ENCODE peak calls at places on chromosomes 4 and X, in six cellular contexts. One of them, this sample, is unnamed.

GRCh38 chr4:182126567-182126966 is 116.6 kb upstream of the TENM3 start:
- DNase-seq in IMR-90: peak; percentile 60
- DNase-seq in mesendoderm: no peak
- DNase-seq in neuronal stem cell: no peak
- DNase-seq in mesenchymal stem cell: no peak
- DNase-seq in H1: no peak
- DNase-seq in this sample: no peak

GRCh38 chr4:73197220-73197619 is 61.4 kb downstream of the ANKRD17 start:
- DNase-seq in IMR-90: peak; percentile 33
- DNase-seq in H1: no peak
- DNase-seq in mesenchymal stem cell: peak; percentile 24
- DNase-seq in mesendoderm: no peak
- DNase-seq in neuronal stem cell: no peak
- DNase-seq in this sample: no peak

GRCh38 chrX:1401611-1402430 is 9.9 kb upstream of the SLC25A6 start:
- DNase-seq in H1: no peak
- DNase-seq in mesendoderm: no peak
- DNase-seq in neuronal stem cell: no peak
- DNase-seq in IMR-90: no peak
- DNase-seq in mesenchymal stem cell: no peak
- DNase-seq in this sample: no peak

GRCh38 chrX:45517090-45517973 is 316.7 kb upstream of the DIPK2B start:
- DNase-seq in mesenchymal stem cell: peak; percentile 56
- DNase-seq in IMR-90: peak; percentile 83
- DNase-seq in mesendoderm: peak; percentile 61
- DNase-seq in neuronal stem cell: no peak
- DNase-seq in H1: no peak
- DNase-seq in this sample: no peak

GRCh38 chr4:79584352-79584751 is 176.3 kb upstream of the GK2 start:
- DNase-seq in mesendoderm: no peak
- DNase-seq in H1: no peak
- DNase-seq in IMR-90: no peak
- DNase-seq in mesenchymal stem cell: no peak
- DNase-seq in neuronal stem cell: no peak
- DNase-seq in this sample: no peak

GRCh38 chrX:135556055-135556454 is 35.6 kb downstream of the INTS6L start:
- DNase-seq in mesenchymal stem cell: no peak
- DNase-seq in neuronal stem cell: no peak
- DNase-seq in H1: no peak
- DNase-seq in mesendoderm: no peak
- DNase-seq in IMR-90: no peak
- DNase-seq in this sample: no peak

GRCh38 chr4:105182211-105182610 is 35.5 kb downstream of the TET2 start:
- DNase-seq in H1: no peak
- DNase-seq in mesenchymal stem cell: no peak
- DNase-seq in neuronal stem cell: no peak
- DNase-seq in IMR-90: peak; percentile 23
- DNase-seq in mesendoderm: no peak
- DNase-seq in this sample: no peak

GRCh38 chr4:126268106-126268505 is 953.4 kb downstream of the FAT4 start:
- DNase-seq in mesenchymal stem cell: peak; percentile 12
- DNase-seq in mesendoderm: no peak
- DNase-seq in H1: no peak
- DNase-seq in IMR-90: peak; percentile 73
- DNase-seq in neuronal stem cell: no peak
- DNase-seq in this sample: no peak

GRCh38 chr4:82748176-82748575 is 50.4 kb downstream of the SCD5 start:
- DNase-seq in mesenchymal stem cell: peak; percentile 28
- DNase-seq in neuronal stem cell: no peak
- DNase-seq in IMR-90: peak; percentile 65
- DNase-seq in mesendoderm: no peak
- DNase-seq in H1: no peak
- DNase-seq in this sample: no peak

GRCh38 chr4:82744284-82744963 is 54.2 kb downstream of the SCD5 start:
- DNase-seq in neuronal stem cell: no peak
- DNase-seq in mesenchymal stem cell: no peak
- DNase-seq in IMR-90: no peak
- DNase-seq in mesendoderm: peak; percentile 62
- DNase-seq in H1: no peak
- DNase-seq in this sample: no peak

GRCh38 chr4:82748781-82749504 is 49.7 kb downstream of the SCD5 start:
- DNase-seq in IMR-90: peak; percentile 23
- DNase-seq in neuronal stem cell: no peak
- DNase-seq in mesendoderm: no peak
- DNase-seq in H1: no peak
- DNase-seq in mesenchymal stem cell: peak; percentile 29
- DNase-seq in this sample: no peak

GRCh38 chr4:82746705-82747567 is 51.7 kb downstream of the SCD5 start:
- DNase-seq in H1: no peak
- DNase-seq in mesendoderm: peak; percentile 70
- DNase-seq in mesenchymal stem cell: no peak
- DNase-seq in IMR-90: no peak
- DNase-seq in neuronal stem cell: no peak
- DNase-seq in this sample: no peak

GRCh38 chr4:82745173-82745842 is 53.3 kb downstream of the SCD5 start:
- DNase-seq in mesendoderm: peak; percentile 74
- DNase-seq in mesenchymal stem cell: peak; percentile 33
- DNase-seq in H1: no peak
- DNase-seq in neuronal stem cell: peak; percentile 14
- DNase-seq in IMR-90: peak; percentile 77
- DNase-seq in this sample: no peak
- H2BK15ac ChIP-seq in mesendoderm: no peak overlapping the region
- H2BK15ac ChIP-seq in mesenchymal stem cell: no peak overlapping the region
- H2BK15ac ChIP-seq in H1: no peak overlapping the region
- H2BK15ac ChIP-seq in neuronal stem cell: no peak overlapping the region
- H2BK15ac ChIP-seq in IMR-90: no peak overlapping the region
- H2BK15ac ChIP-seq in this sample: no peak overlapping the region

GRCh38 chrX:111435469-111435868 is 23.5 kb upstream of the DCX start:
- DNase-seq in neuronal stem cell: no peak
- DNase-seq in mesendoderm: no peak
- DNase-seq in H1: no peak
- DNase-seq in mesenchymal stem cell: no peak
- DNase-seq in IMR-90: no peak
- DNase-seq in this sample: no peak

GRCh38 chrX:111431007-111431406 is 19.0 kb upstream of the DCX start:
- DNase-seq in mesendoderm: no peak
- DNase-seq in H1: no peak
- DNase-seq in mesenchymal stem cell: no peak
- DNase-seq in IMR-90: no peak
- DNase-seq in neuronal stem cell: no peak
- DNase-seq in this sample: no peak
- H2BK15ac ChIP-seq in mesendoderm: no peak overlapping the region
- H2BK15ac ChIP-seq in H1: no peak overlapping the region
- H2BK15ac ChIP-seq in mesenchymal stem cell: no peak overlapping the region
- H2BK15ac ChIP-seq in IMR-90: no peak overlapping the region
- H2BK15ac ChIP-seq in neuronal stem cell: no peak overlapping the region
- H2BK15ac ChIP-seq in this sample: no peak overlapping the region

GRCh38 chr4:16001484-16001858 is 38.5 kb upstream of the FGFBP2 start:
- DNase-seq in H1: peak; percentile 63
- DNase-seq in mesenchymal stem cell: peak; percentile 81
- DNase-seq in IMR-90: peak; percentile 72
- DNase-seq in neuronal stem cell: peak; percentile 56
- DNase-seq in mesendoderm: peak; percentile 93
- DNase-seq in this sample: peak; percentile 90

GRCh38 chr4:16000708-16001483 is 37.9 kb upstream of the FGFBP2 start:
- DNase-seq in H1: no peak
- DNase-seq in mesenchymal stem cell: no peak
- DNase-seq in neuronal stem cell: no peak
- DNase-seq in IMR-90: no peak
- DNase-seq in mesendoderm: no peak
- DNase-seq in this sample: no peak

GRCh38 chr4:16011173-16011572 is 48.2 kb upstream of the FGFBP2 start:
- DNase-seq in mesenchymal stem cell: no peak
- DNase-seq in H1: no peak
- DNase-seq in neuronal stem cell: no peak
- DNase-seq in IMR-90: no peak
- DNase-seq in mesendoderm: no peak
- DNase-seq in this sample: no peak

GRCh38 chr4:16007471-16008095 is 44.6 kb upstream of the FGFBP2 start:
- DNase-seq in mesendoderm: no peak
- DNase-seq in IMR-90: no peak
- DNase-seq in mesenchymal stem cell: no peak
- DNase-seq in H1: no peak
- DNase-seq in neuronal stem cell: no peak
- DNase-seq in this sample: no peak

DNA sequence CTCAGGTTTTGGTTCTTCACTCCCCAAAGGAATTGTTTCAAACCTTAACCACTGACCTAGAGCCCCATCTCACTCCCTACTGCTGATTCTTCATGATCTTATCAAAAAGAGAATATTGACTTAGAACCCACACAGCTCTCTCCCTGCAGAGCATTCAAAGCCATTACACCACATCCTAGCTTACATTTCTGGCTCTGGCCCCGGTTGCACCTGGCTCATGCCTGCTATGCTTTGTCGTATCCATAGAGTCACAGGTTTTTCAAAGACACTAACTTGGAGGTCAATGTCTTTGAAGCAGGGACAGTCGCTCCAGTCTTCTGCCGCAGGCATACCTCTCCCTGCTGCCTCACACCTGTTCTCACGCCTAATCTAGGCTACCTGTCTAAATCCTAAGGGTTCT is 42.7 kb upstream of the FGFBP2 start:
- DNase-seq in mesenchymal stem cell: no peak
- DNase-seq in H1: no peak
- DNase-seq in neuronal stem cell: no peak
- DNase-seq in mesendoderm: no peak
- DNase-seq in IMR-90: no peak
- DNase-seq in this sample: no peak
- H2BK15ac ChIP-seq in mesenchymal stem cell: no peak overlapping the region
- H2BK15ac ChIP-seq in H1: no peak overlapping the region
- H2BK15ac ChIP-seq in neuronal stem cell: no peak overlapping the region
- H2BK15ac ChIP-seq in mesendoderm: no peak overlapping the region
- H2BK15ac ChIP-seq in IMR-90: no peak overlapping the region
- H2BK15ac ChIP-seq in this sample: no peak overlapping the region

DNA sequence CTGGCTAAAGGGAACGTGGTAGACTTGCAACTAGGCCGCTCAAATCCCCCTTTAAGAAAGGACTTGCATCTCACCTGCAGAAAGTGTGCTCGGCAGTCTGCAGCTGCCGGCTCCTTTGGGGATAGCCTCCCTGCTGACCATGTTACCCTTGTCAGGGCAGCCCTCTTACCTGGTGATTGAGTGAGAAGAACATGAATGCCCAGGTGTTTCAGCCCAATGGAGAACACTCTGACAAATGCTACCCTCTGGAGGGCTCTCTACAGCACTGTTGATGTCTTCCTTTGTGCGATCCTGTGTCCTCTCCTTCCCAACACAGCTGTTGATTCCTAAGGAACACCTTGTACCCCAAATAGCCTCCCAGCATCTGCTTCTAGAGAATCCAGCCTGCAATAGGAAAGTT is 178.7 kb upstream of the LDB2 start:
- DNase-seq in IMR-90: no peak
- DNase-seq in mesendoderm: no peak
- DNase-seq in mesenchymal stem cell: no peak
- DNase-seq in neuronal stem cell: no peak
- DNase-seq in H1: no peak
- DNase-seq in this sample: peak; percentile 34
- H2BK15ac ChIP-seq in IMR-90: no peak overlapping the region
- H2BK15ac ChIP-seq in mesendoderm: no peak overlapping the region
- H2BK15ac ChIP-seq in mesenchymal stem cell: no peak overlapping the region
- H2BK15ac ChIP-seq in neuronal stem cell: no peak overlapping the region
- H2BK15ac ChIP-seq in H1: no peak overlapping the region
- H2BK15ac ChIP-seq in this sample: no peak overlapping the region

DNA sequence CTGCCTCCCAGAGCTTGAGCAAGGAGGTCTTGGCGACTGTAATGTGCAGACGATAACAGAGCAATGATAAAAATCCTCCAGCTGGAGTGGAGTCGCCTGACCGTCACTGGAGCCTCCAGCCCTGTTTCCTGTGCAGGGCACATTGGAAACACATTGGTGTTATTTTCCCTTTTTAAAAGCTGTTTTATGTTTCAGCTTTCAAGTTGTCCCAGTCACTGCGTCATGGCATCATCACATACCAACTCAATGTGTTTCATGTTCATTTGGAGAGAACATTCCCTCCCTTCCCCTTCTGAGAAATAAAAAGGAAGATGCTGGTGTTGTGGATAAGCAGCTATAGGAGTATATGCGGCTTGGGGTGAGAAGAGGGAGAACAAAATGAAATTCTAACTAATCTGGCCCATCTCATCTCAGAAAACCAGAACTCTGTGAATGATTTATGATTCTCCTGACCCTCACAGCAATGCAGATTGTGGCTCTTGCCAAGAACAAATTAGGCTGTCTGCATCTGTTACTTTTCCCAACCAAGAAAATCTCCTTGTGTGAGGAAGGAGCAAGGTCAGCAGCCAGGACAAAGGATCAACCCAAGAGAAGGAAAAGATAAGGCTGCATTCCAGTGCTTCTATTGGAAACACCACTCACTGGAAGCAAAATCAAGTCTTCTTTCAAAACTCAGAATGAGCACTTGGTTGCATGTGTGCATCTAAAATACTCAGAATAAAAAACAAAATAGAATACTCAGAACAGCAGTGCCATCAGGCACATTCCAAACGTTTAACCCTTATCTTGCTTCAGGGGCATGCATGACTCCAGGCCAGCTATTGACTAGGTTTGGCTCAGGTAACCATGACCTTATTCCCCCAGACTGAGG is 134.4 kb downstream of the RASL11B start:
- DNase-seq in IMR-90: peak; percentile 67
- DNase-seq in mesendoderm: no peak
- DNase-seq in neuronal stem cell: no peak
- DNase-seq in mesenchymal stem cell: peak; percentile 92
- DNase-seq in H1: no peak
- DNase-seq in this sample: no peak
- H2BK15ac ChIP-seq in IMR-90: no peak overlapping the region
- H2BK15ac ChIP-seq in mesendoderm: no peak overlapping the region
- H2BK15ac ChIP-seq in neuronal stem cell: no peak overlapping the region
- H2BK15ac ChIP-seq in mesenchymal stem cell: no peak overlapping the region
- H2BK15ac ChIP-seq in H1: no peak overlapping the region
- H2BK15ac ChIP-seq in this sample: no peak overlapping the region

DNA sequence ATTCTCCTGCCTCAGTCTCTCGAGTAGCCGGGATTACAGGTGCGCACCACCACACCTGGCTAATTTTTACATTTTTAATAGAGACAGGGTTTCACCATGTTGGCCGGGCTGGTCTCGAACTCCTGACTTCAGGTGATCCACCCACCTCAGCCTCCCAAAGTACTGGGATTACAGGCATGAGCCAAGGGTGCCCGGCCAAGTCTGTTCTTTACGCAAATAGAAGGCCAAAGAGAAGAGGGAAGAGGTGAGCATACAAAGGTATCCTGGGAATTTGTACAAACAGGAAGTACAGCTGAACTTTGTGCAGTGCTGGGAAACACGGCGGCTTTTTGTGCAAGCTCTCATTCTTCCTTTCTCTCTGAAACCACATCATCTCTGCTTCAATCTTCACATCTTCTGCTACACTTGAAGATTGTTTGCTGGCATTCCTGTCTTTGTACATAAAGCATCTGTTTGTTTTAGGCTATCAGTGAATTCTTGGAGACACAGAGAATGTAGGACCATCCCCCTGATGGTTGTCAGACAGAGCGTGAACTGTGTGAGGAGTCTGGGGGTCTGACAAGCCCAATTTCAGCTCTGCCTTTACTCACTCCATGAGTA is 71.9 kb upstream of the PRSS48 start:
- DNase-seq in neuronal stem cell: no peak
- DNase-seq in H1: no peak
- DNase-seq in IMR-90: no peak
- DNase-seq in mesenchymal stem cell: peak; percentile 47
- DNase-seq in mesendoderm: no peak
- DNase-seq in this sample: no peak
- H2BK15ac ChIP-seq in neuronal stem cell: no peak overlapping the region
- H2BK15ac ChIP-seq in H1: no peak overlapping the region
- H2BK15ac ChIP-seq in IMR-90: no peak overlapping the region
- H2BK15ac ChIP-seq in mesenchymal stem cell: no peak overlapping the region
- H2BK15ac ChIP-seq in mesendoderm: no peak overlapping the region
- H2BK15ac ChIP-seq in this sample: no peak overlapping the region